ENCODE peak calls at places on chromosomes 11 and 22, in six cellular contexts. One of them, this sample, is unnamed.

GRCh38 chr22:45240137-45240809 is 421 bp downstream of the KIAA0930 start:
- DNase-seq in kidney: no peak
- DNase-seq in GF-D8: no peak
- DNase-seq in choroid plexus epithelial cell: peak
- DNase-seq in HCEC 1CT: no peak
- DNase-seq in colonic mucosa: peak
- DNase-seq in this sample: no peak

GRCh38 chr11:120391854-120392253 is 55.6 kb downstream of the ARHGEF12 start:
- DNase-seq in GF-D8: no peak
- DNase-seq in colonic mucosa: no peak
- DNase-seq in choroid plexus epithelial cell: no peak
- DNase-seq in kidney: no peak
- DNase-seq in HCEC 1CT: no peak
- DNase-seq in this sample: no peak

GRCh38 chr11:111951565-111951964 is 14.4 kb downstream of the DIXDC1 start:
- DNase-seq in kidney: no peak
- DNase-seq in GF-D8: no peak
- DNase-seq in HCEC 1CT: no peak
- DNase-seq in choroid plexus epithelial cell: no peak
- DNase-seq in colonic mucosa: no peak
- DNase-seq in this sample: no peak

GRCh38 chr22:47126344-47126811 is 363.9 kb downstream of the TBC1D22A start:
- DNase-seq in kidney: no peak
- DNase-seq in colonic mucosa: no peak
- DNase-seq in HCEC 1CT: no peak
- DNase-seq in GF-D8: no peak
- DNase-seq in choroid plexus epithelial cell: no peak
- DNase-seq in this sample: peak

GRCh38 chr22:22681221-22681739 is 36.9 kb downstream of the GGTLC2 start:
- DNase-seq in choroid plexus epithelial cell: peak
- DNase-seq in HCEC 1CT: peak
- DNase-seq in colonic mucosa: no peak
- DNase-seq in GF-D8: no peak
- DNase-seq in kidney: no peak
- DNase-seq in this sample: no peak

GRCh38 chr22:48757581-48757980 is 1070.1 kb downstream of the BRD1 start:
- DNase-seq in choroid plexus epithelial cell: no peak
- DNase-seq in HCEC 1CT: no peak
- DNase-seq in GF-D8: no peak
- DNase-seq in kidney: peak
- DNase-seq in colonic mucosa: peak
- DNase-seq in this sample: peak

GRCh38 chr11:47907499-47907898 is 59.3 kb upstream of the NUP160 start:
- DNase-seq in HCEC 1CT: no peak
- DNase-seq in GF-D8: no peak
- DNase-seq in colonic mucosa: no peak
- DNase-seq in choroid plexus epithelial cell: peak
- DNase-seq in kidney: no peak
- DNase-seq in this sample: no peak

GRCh38 chr11:107565219-107565937 is at the start of gene ALKBH8:
- DNase-seq in HCEC 1CT: peak
- DNase-seq in colonic mucosa: peak
- DNase-seq in kidney: peak
- DNase-seq in GF-D8: peak
- DNase-seq in choroid plexus epithelial cell: peak
- DNase-seq in this sample: peak

GRCh38 chr11:126521196-126521595 is 165.7 kb downstream of the ST3GAL4 start:
- DNase-seq in GF-D8: no peak
- DNase-seq in choroid plexus epithelial cell: no peak
- DNase-seq in kidney: no peak
- DNase-seq in colonic mucosa: no peak
- DNase-seq in HCEC 1CT: no peak
- DNase-seq in this sample: no peak

GRCh38 chr22:37996515-37997246 is 12.3 kb upstream of the SOX10 start:
- DNase-seq in choroid plexus epithelial cell: no peak
- DNase-seq in HCEC 1CT: no peak
- DNase-seq in colonic mucosa: no peak
- DNase-seq in GF-D8: no peak
- DNase-seq in kidney: no peak
- DNase-seq in this sample: no peak

GRCh38 chr11:118379497-118379896 is 20.1 kb downstream of the UBE4A start:
- DNase-seq in colonic mucosa: no peak
- DNase-seq in choroid plexus epithelial cell: no peak
- DNase-seq in GF-D8: no peak
- DNase-seq in HCEC 1CT: no peak
- DNase-seq in kidney: no peak
- DNase-seq in this sample: no peak

GRCh38 chr11:119585038-119585666 is 143.8 kb downstream of the NECTIN1 start:
- DNase-seq in choroid plexus epithelial cell: peak
- DNase-seq in GF-D8: no peak
- DNase-seq in colonic mucosa: peak
- DNase-seq in kidney: peak
- DNase-seq in HCEC 1CT: no peak
- DNase-seq in this sample: no peak

GRCh38 chr11:47466701-47467250 is 17.8 kb upstream of the RAPSN start:
- DNase-seq in kidney: peak
- DNase-seq in HCEC 1CT: peak
- DNase-seq in choroid plexus epithelial cell: peak
- DNase-seq in colonic mucosa: peak
- DNase-seq in GF-D8: no peak
- DNase-seq in this sample: no peak

GRCh38 chr11:85661972-85662664 is 2.8 kb downstream of the CREBZF start:
- DNase-seq in colonic mucosa: no peak
- DNase-seq in choroid plexus epithelial cell: no peak
- DNase-seq in kidney: no peak
- DNase-seq in GF-D8: no peak
- DNase-seq in HCEC 1CT: no peak
- DNase-seq in this sample: no peak

GRCh38 chr11:12216542-12217422 is 106.4 kb downstream of the MICAL2 start:
- DNase-seq in choroid plexus epithelial cell: peak
- DNase-seq in HCEC 1CT: no peak
- DNase-seq in GF-D8: no peak
- DNase-seq in kidney: no peak
- DNase-seq in colonic mucosa: peak
- DNase-seq in this sample: no peak

GRCh38 chr11:116148056-116148455 is 624.7 kb downstream of the BUD13 start:
- DNase-seq in choroid plexus epithelial cell: no peak
- DNase-seq in kidney: no peak
- DNase-seq in HCEC 1CT: no peak
- DNase-seq in GF-D8: no peak
- DNase-seq in colonic mucosa: no peak
- DNase-seq in this sample: no peak

GRCh38 chr22:45007946-45008852 is 1.6 kb downstream of the PHF21B start:
- DNase-seq in kidney: peak
- DNase-seq in colonic mucosa: no peak
- DNase-seq in choroid plexus epithelial cell: no peak
- DNase-seq in HCEC 1CT: no peak
- DNase-seq in GF-D8: no peak
- DNase-seq in this sample: no peak

GRCh38 chr11:115222218-115222862 is 281.9 kb downstream of the CADM1 start:
- DNase-seq in kidney: no peak
- DNase-seq in GF-D8: no peak
- DNase-seq in HCEC 1CT: peak
- DNase-seq in colonic mucosa: no peak
- DNase-seq in choroid plexus epithelial cell: peak
- DNase-seq in this sample: no peak

GRCh38 chr11:64767344-64768299 is 7.8 kb upstream of the PYGM start:
- DNase-seq in choroid plexus epithelial cell: peak
- DNase-seq in kidney: peak
- DNase-seq in colonic mucosa: peak
- DNase-seq in HCEC 1CT: peak
- DNase-seq in GF-D8: no peak
- DNase-seq in this sample: peak

GRCh38 chr11:73141031-73141308 is 1.1 kb downstream of the FCHSD2 start:
- DNase-seq in GF-D8: no peak
- DNase-seq in kidney: peak
- DNase-seq in colonic mucosa: peak
- DNase-seq in HCEC 1CT: no peak
- DNase-seq in choroid plexus epithelial cell: no peak
- DNase-seq in this sample: no peak